ENCODE peak calls at places on chromosomes 6 and 20, in six cellular contexts. One of them, this sample, is unnamed.

GRCh38 chr20:31870703-31871601 is 518 bp downstream of the TTLL9 start:
- DNase-seq in left ventricle myocardium inferior: no peak
- DNase-seq in heart right ventricle: no peak
- DNase-seq in gastrocnemius medialis: no peak
- DNase-seq in NCI-H2081: no peak
- DNase-seq in HuH-7.5: no peak
- DNase-seq in this sample: no peak

GRCh38 chr6:96803106-96803481 is 34.2 kb downstream of the GPR63 start:
- DNase-seq in left ventricle myocardium inferior: no peak
- DNase-seq in heart right ventricle: no peak
- DNase-seq in gastrocnemius medialis: no peak
- DNase-seq in NCI-H2081: no peak
- DNase-seq in HuH-7.5: no peak
- DNase-seq in this sample: no peak

GRCh38 chr6:20211941-20212391 is 303 bp downstream of the MBOAT1 start:
- DNase-seq in left ventricle myocardium inferior: no peak
- DNase-seq in heart right ventricle: no peak
- DNase-seq in gastrocnemius medialis: no peak
- DNase-seq in NCI-H2081: peak
- DNase-seq in HuH-7.5: peak
- DNase-seq in this sample: peak

GRCh38 chr20:63625771-63626423 is 1.0 kb downstream of the GMEB2 start:
- DNase-seq in left ventricle myocardium inferior: peak
- DNase-seq in heart right ventricle: peak
- DNase-seq in gastrocnemius medialis: no peak
- DNase-seq in NCI-H2081: no peak
- DNase-seq in HuH-7.5: no peak
- DNase-seq in this sample: no peak

GRCh38 chr6:20817806-20818320 is 283.6 kb downstream of the CDKAL1 start:
- DNase-seq in left ventricle myocardium inferior: no peak
- DNase-seq in heart right ventricle: no peak
- DNase-seq in gastrocnemius medialis: no peak
- DNase-seq in NCI-H2081: no peak
- DNase-seq in HuH-7.5: no peak
- DNase-seq in this sample: no peak

GRCh38 chr6:161439093-161439492 is 165.2 kb upstream of the AGPAT4 start:
- DNase-seq in left ventricle myocardium inferior: peak
- DNase-seq in heart right ventricle: peak
- DNase-seq in gastrocnemius medialis: peak
- DNase-seq in NCI-H2081: peak
- DNase-seq in HuH-7.5: no peak
- DNase-seq in this sample: no peak

GRCh38 chr6:138442663-138443062 is 38.6 kb downstream of the HEBP2 start:
- DNase-seq in left ventricle myocardium inferior: no peak
- DNase-seq in heart right ventricle: no peak
- DNase-seq in gastrocnemius medialis: no peak
- DNase-seq in NCI-H2081: no peak
- DNase-seq in HuH-7.5: no peak
- DNase-seq in this sample: no peak

GRCh38 chr20:1526896-1527295 is 30.6 kb downstream of the SIRPD start:
- DNase-seq in left ventricle myocardium inferior: no peak
- DNase-seq in heart right ventricle: no peak
- DNase-seq in gastrocnemius medialis: no peak
- DNase-seq in NCI-H2081: no peak
- DNase-seq in HuH-7.5: no peak
- DNase-seq in this sample: no peak

GRCh38 chr6:165864925-165865324 is 201.9 kb upstream of the PDE10A start:
- DNase-seq in left ventricle myocardium inferior: no peak
- DNase-seq in heart right ventricle: no peak
- DNase-seq in gastrocnemius medialis: no peak
- DNase-seq in NCI-H2081: no peak
- DNase-seq in HuH-7.5: no peak
- DNase-seq in this sample: no peak

GRCh38 chr20:22795897-22796296 is 211.5 kb upstream of the FOXA2 start:
- DNase-seq in left ventricle myocardium inferior: peak
- DNase-seq in heart right ventricle: peak
- DNase-seq in gastrocnemius medialis: peak
- DNase-seq in NCI-H2081: no peak
- DNase-seq in HuH-7.5: no peak
- DNase-seq in this sample: peak

GRCh38 chr20:33669224-33669623 is 2.5 kb downstream of the ACTL10 start:
- DNase-seq in left ventricle myocardium inferior: no peak
- DNase-seq in heart right ventricle: peak
- DNase-seq in gastrocnemius medialis: no peak
- DNase-seq in NCI-H2081: no peak
- DNase-seq in HuH-7.5: no peak
- DNase-seq in this sample: no peak

GRCh38 chr20:45946149-45946970 is 11.9 kb downstream of the PCIF1 start:
- DNase-seq in left ventricle myocardium inferior: no peak
- DNase-seq in heart right ventricle: no peak
- DNase-seq in gastrocnemius medialis: peak
- DNase-seq in NCI-H2081: no peak
- DNase-seq in HuH-7.5: peak
- DNase-seq in this sample: no peak

GRCh38 chr20:64160536-64161495 is 3.4 kb upstream of the MYT1 start:
- DNase-seq in left ventricle myocardium inferior: no peak
- DNase-seq in heart right ventricle: no peak
- DNase-seq in gastrocnemius medialis: no peak
- DNase-seq in NCI-H2081: peak
- DNase-seq in HuH-7.5: no peak
- DNase-seq in this sample: no peak